ENCODE peak calls at places on chromosomes 6 and 20, in five cellular contexts. L is HepG2, D is K562, P is H1, Y is SK-N-SH. I is an unnamed sample.

GRCh38 chr20:11431613-11432012 is 486.1 kb upstream of the BTBD3 start:
- DNase-seq in Y (no peak), L (no peak), D (no peak), P (no peak), I (no peak)

GRCh38 chr6:44661221-44661609 is 273.7 kb downstream of the CDC5L start:
- DNase-seq in Y (no peak), L (peak), P (no peak), D (no peak), I (no peak)

GRCh38 chr20:48531505-48531904 is 296.3 kb downstream of the PREX1 start:
- DNase-seq in Y (no peak), L (no peak), D (no peak), P (no peak), I (no peak)

GRCh38 chr20:4234128-4234527 is 218.8 kb upstream of the RNF24 start:
- DNase-seq in Y (no peak), D (no peak), P (no peak), L (no peak), I (no peak)

GRCh38 chr20:24708411-24709295 is 239.2 kb downstream of the SYNDIG1 start:
- DNase-seq in L (no peak), P (no peak), D (no peak), Y (no peak), I (no peak)

GRCh38 chr20:57509665-57510237 is 15.2 kb downstream of the CTCFL start:
- DNase-seq in Y (peak), L (peak), D (peak), P (no peak), I (no peak)

GRCh38 chr6:33075568-33076405 is at the start of gene HLA-DPB1:
- DNase-seq in Y (peak), P (no peak), D (peak), L (peak), I (peak)

GRCh38 chr6:121619013-121619412 is 183.6 kb downstream of the GJA1 start:
- DNase-seq in D (no peak), Y (no peak), P (peak), L (no peak), I (no peak)

GRCh38 chr20:64176548-64177419 is 12.5 kb downstream of the MYT1 start:
- DNase-seq in D (no peak), Y (no peak), P (no peak), L (no peak), I (no peak)

GRCh38 chr6:36154286-36154685 is 24.0 kb downstream of the MAPK13 start:
- DNase-seq in D (no peak), Y (no peak), P (no peak), L (no peak), I (no peak)

GRCh38 chr6:138765896-138766487 is 7.6 kb upstream of the CCDC28A start:
- DNase-seq in P (no peak), L (peak), Y (peak), D (peak), I (no peak)

GRCh38 chr6:113777601-113778000 is 79.5 kb upstream of the MARCKS start:
- DNase-seq in P (no peak), D (no peak), Y (no peak), L (no peak), I (no peak)

GRCh38 chr6:83600531-83600930 is 88.2 kb downstream of the PRSS35 start:
- DNase-seq in D (no peak), P (no peak), Y (no peak), L (no peak), I (no peak)

DNA sequence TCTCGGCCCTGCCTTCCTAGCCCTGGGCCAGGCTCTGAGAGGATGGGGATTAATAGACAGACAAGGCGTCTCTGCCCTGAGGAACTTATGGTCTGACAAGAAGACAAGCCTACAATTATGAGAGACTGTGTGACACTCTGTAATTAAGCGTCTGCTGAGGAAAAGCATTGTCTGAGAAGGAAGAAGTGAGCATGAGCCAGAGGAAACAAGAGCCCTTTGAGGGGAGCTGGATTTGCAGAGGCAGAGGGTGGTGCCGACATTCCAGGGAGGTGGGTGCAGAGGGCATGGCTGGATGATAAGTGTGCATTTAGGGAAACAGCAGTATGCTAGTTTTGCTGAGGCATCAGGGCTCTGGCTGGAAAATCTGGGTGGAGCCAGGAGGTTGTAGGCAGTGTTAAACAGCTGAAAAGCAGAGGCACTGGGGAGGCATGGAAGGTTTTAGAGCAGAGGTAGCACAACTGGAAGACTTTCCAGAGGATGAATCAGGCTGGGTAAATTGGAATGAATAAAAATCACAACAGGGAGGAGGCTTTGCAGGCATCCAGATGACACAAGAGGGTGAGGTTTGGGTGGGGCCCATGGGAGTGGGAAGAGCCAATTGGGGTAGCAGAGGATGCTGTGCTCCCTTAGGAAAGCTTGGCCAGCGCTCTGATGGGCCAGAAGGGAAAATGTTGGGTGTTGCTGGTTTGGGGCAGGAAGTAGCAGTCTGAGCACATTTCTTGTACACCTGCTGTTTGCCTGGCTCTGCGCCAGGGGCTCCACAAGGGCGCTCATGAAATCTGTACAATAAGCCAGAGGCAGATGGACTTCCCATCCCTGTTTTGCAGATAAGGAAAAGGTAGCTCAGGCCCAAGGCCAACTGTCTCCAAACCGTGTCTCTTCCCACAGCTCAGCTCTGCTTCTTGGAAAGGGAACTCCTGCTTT is 74.0 kb upstream of the MYL9 start:
- DNase-seq in Y (no peak), D (peak), L (no peak), P (no peak), I (no peak)
- TF ChIP-seq RAD21 in Y (no peak), D (no peak), L (no peak), P (no peak), I (no peak)

GRCh38 chr20:53657732-53658131 is 64.1 kb upstream of the ZNF217 start:
- DNase-seq in L (no peak), D (no peak), P (no peak), Y (peak), I (no peak)
- TF ChIP-seq GABPA in L (no peak), D (no peak), P (no peak), Y (no peak), I (no peak)

GRCh38 chr6:10486215-10486614 is 34.9 kb upstream of the GCNT2 start:
- DNase-seq in D (no peak), L (no peak), Y (no peak), P (no peak), I (no peak)

GRCh38 chr6:10485406-10485805 is 35.7 kb upstream of the GCNT2 start:
- DNase-seq in Y (no peak), P (no peak), D (no peak), L (no peak), I (no peak)

GRCh38 chr6:10491463-10491862 is 29.7 kb upstream of the GCNT2 start:
- DNase-seq in P (no peak), D (no peak), Y (no peak), L (no peak), I (no peak)

GRCh38 chr6:10482636-10483257 is 38.4 kb upstream of the GCNT2 start:
- DNase-seq in P (no peak), L (no peak), Y (no peak), D (no peak), I (no peak)

GRCh38 chr6:10487668-10488327 is 33.4 kb upstream of the GCNT2 start:
- DNase-seq in Y (peak), L (no peak), P (peak), D (no peak), I (no peak)
- TF ChIP-seq RAD21 in Y (no peak), L (no peak), P (no peak), D (no peak), I (no peak)

GRCh38 chr20:15945301-15945700 is 627.9 kb downstream of the KIF16B start:
- DNase-seq in D (no peak), P (no peak), L (no peak), Y (no peak), I (no peak)
- TF ChIP-seq GABPA in D (no peak), P (no peak), L (no peak), Y (no peak), I (no peak)

I was measured in GM12878.